ENCODE peak calls at places on chromosomes 12 and 14, in eight cellular contexts. One of them, this sample, is unnamed.

GRCh38 chr14:35193161-35193560 is 70.8 kb downstream of the PRORP start:
- DNase-seq in EL: no peak
- DNase-seq in NCI-H69: no peak
- DNase-seq in hypothalamus: no peak
- DNase-seq in NCI-H1694: no peak
- DNase-seq in AG04450: no peak
- DNase-seq in HTR-8/SVneo: no peak
- DNase-seq in fibroblast of lung: no peak
- DNase-seq in this sample: no peak

GRCh38 chr14:93997082-93997481 is at the start of gene CCDC197:
- DNase-seq in hypothalamus: no peak
- DNase-seq in HTR-8/SVneo: no peak
- DNase-seq in NCI-H1694: no peak
- DNase-seq in fibroblast of lung: peak; percentile 39
- DNase-seq in NCI-H69: no peak
- DNase-seq in EL: no peak
- DNase-seq in AG04450: no peak
- DNase-seq in this sample: no peak

GRCh38 chr12:8642775-8643174 is 19.9 kb downstream of the MFAP5 start:
- DNase-seq in fibroblast of lung: no peak
- DNase-seq in NCI-H69: no peak
- DNase-seq in AG04450: no peak
- DNase-seq in hypothalamus: no peak
- DNase-seq in HTR-8/SVneo: no peak
- DNase-seq in EL: no peak
- DNase-seq in NCI-H1694: no peak
- DNase-seq in this sample: no peak

GRCh38 chr14:100060766-100061165 is 4.5 kb upstream of the EVL start:
- DNase-seq in EL: no peak
- DNase-seq in NCI-H1694: no peak
- DNase-seq in fibroblast of lung: no peak
- DNase-seq in HTR-8/SVneo: no peak
- DNase-seq in NCI-H69: no peak
- DNase-seq in AG04450: no peak
- DNase-seq in hypothalamus: no peak
- DNase-seq in this sample: no peak

GRCh38 chr12:89350661-89351488 is 1.4 kb downstream of the DUSP6 start:
- DNase-seq in HTR-8/SVneo: no peak
- DNase-seq in hypothalamus: peak; percentile 34
- DNase-seq in AG04450: no peak
- DNase-seq in EL: peak; percentile 22
- DNase-seq in NCI-H69: peak; percentile 47
- DNase-seq in fibroblast of lung: peak; percentile 41
- DNase-seq in NCI-H1694: no peak
- DNase-seq in this sample: no peak

GRCh38 chr12:6053541-6053940 is 70.9 kb downstream of the VWF start:
- DNase-seq in EL: peak; percentile 71
- DNase-seq in hypothalamus: no peak
- DNase-seq in AG04450: no peak
- DNase-seq in NCI-H69: no peak
- DNase-seq in HTR-8/SVneo: no peak
- DNase-seq in NCI-H1694: no peak
- DNase-seq in fibroblast of lung: peak; percentile 67
- DNase-seq in this sample: no peak

GRCh38 chr12:68761901-68762630 is 16.1 kb downstream of the SLC35E3 start:
- DNase-seq in fibroblast of lung: no peak
- DNase-seq in AG04450: no peak
- DNase-seq in NCI-H69: no peak
- DNase-seq in NCI-H1694: no peak
- DNase-seq in hypothalamus: no peak
- DNase-seq in EL: no peak
- DNase-seq in HTR-8/SVneo: no peak
- DNase-seq in this sample: no peak

GRCh38 chr14:22691171-22691570 is 47.0 kb upstream of the OR6J1 start:
- DNase-seq in fibroblast of lung: peak; percentile 94
- DNase-seq in hypothalamus: no peak
- DNase-seq in EL: peak; percentile 89
- DNase-seq in NCI-H69: no peak
- DNase-seq in NCI-H1694: no peak
- DNase-seq in HTR-8/SVneo: no peak
- DNase-seq in AG04450: peak; percentile 1
- DNase-seq in this sample: peak; percentile 92

GRCh38 chr12:98894412-98895085 is 249.5 kb downstream of the APAF1 start:
- DNase-seq in EL: no peak
- DNase-seq in AG04450: no peak
- DNase-seq in NCI-H69: peak; percentile 80
- DNase-seq in HTR-8/SVneo: no peak
- DNase-seq in NCI-H1694: no peak
- DNase-seq in fibroblast of lung: no peak
- DNase-seq in hypothalamus: peak; percentile 83
- DNase-seq in this sample: no peak

GRCh38 chr12:57069522-57069921 is 9.1 kb downstream of the NEMP1 start:
- DNase-seq in EL: peak; percentile 79
- DNase-seq in hypothalamus: peak; percentile 66
- DNase-seq in HTR-8/SVneo: no peak
- DNase-seq in NCI-H1694: peak; percentile 60
- DNase-seq in fibroblast of lung: peak; percentile 75
- DNase-seq in AG04450: peak; percentile 73
- DNase-seq in NCI-H69: peak; percentile 66
- DNase-seq in this sample: no peak

GRCh38 chr14:61923348-61923747 is 161.1 kb downstream of the SNAPC1 start:
- DNase-seq in EL: peak; percentile 43
- DNase-seq in AG04450: peak; percentile 23
- DNase-seq in HTR-8/SVneo: peak; percentile 59
- DNase-seq in fibroblast of lung: peak; percentile 18
- DNase-seq in hypothalamus: no peak
- DNase-seq in NCI-H69: peak; percentile 36
- DNase-seq in NCI-H1694: peak; percentile 20
- DNase-seq in this sample: no peak

GRCh38 chr12:67663121-67663520 is 14.6 kb downstream of the DYRK2 start:
- DNase-seq in EL: peak; percentile 91
- DNase-seq in hypothalamus: no peak
- DNase-seq in fibroblast of lung: peak; percentile 98
- DNase-seq in NCI-H1694: peak; percentile 28
- DNase-seq in NCI-H69: peak; percentile 6
- DNase-seq in AG04450: peak; percentile 69
- DNase-seq in HTR-8/SVneo: no peak
- DNase-seq in this sample: peak; percentile 83

GRCh38 chr12:44078273-44078672 is 242.4 kb downstream of the TMEM117 start:
- DNase-seq in NCI-H1694: no peak
- DNase-seq in EL: no peak
- DNase-seq in HTR-8/SVneo: no peak
- DNase-seq in hypothalamus: no peak
- DNase-seq in NCI-H69: peak; percentile 89
- DNase-seq in AG04450: no peak
- DNase-seq in fibroblast of lung: no peak
- DNase-seq in this sample: no peak

GRCh38 chr14:73245401-73246325 is 8.4 kb downstream of the PAPLN start:
- DNase-seq in fibroblast of lung: peak; percentile 44
- DNase-seq in NCI-H1694: no peak
- DNase-seq in HTR-8/SVneo: peak; percentile 84
- DNase-seq in NCI-H69: peak; percentile 78
- DNase-seq in AG04450: no peak
- DNase-seq in EL: peak; percentile 68
- DNase-seq in hypothalamus: no peak
- DNase-seq in this sample: no peak

GRCh38 chr14:61607570-61608244 is 87.6 kb upstream of the HIF1A start:
- DNase-seq in EL: no peak
- DNase-seq in NCI-H1694: peak; percentile 89
- DNase-seq in AG04450: no peak
- DNase-seq in fibroblast of lung: no peak
- DNase-seq in hypothalamus: no peak
- DNase-seq in HTR-8/SVneo: no peak
- DNase-seq in NCI-H69: peak; percentile 82
- DNase-seq in this sample: no peak

GRCh38 chr14:85257287-85257686 is 272.7 kb upstream of the FLRT2 start:
- DNase-seq in HTR-8/SVneo: no peak
- DNase-seq in hypothalamus: no peak
- DNase-seq in fibroblast of lung: no peak
- DNase-seq in NCI-H1694: no peak
- DNase-seq in AG04450: no peak
- DNase-seq in NCI-H69: peak; percentile 9
- DNase-seq in EL: no peak
- DNase-seq in this sample: no peak

GRCh38 chr12:53495903-53496751 is 3.1 kb downstream of the MAP3K12 start:
- DNase-seq in EL: peak; percentile 87
- DNase-seq in HTR-8/SVneo: no peak
- DNase-seq in NCI-H69: no peak
- DNase-seq in NCI-H1694: no peak
- DNase-seq in hypothalamus: peak; percentile 17
- DNase-seq in AG04450: peak; percentile 71
- DNase-seq in fibroblast of lung: peak; percentile 46
- DNase-seq in this sample: no peak

GRCh38 chr12:71538807-71539206 is 99.2 kb downstream of the LGR5 start:
- DNase-seq in fibroblast of lung: no peak
- DNase-seq in AG04450: no peak
- DNase-seq in hypothalamus: no peak
- DNase-seq in HTR-8/SVneo: no peak
- DNase-seq in NCI-H69: no peak
- DNase-seq in EL: no peak
- DNase-seq in NCI-H1694: no peak
- DNase-seq in this sample: no peak

GRCh38 chr14:53542692-53543091 is 389.6 kb upstream of the DDHD1 start:
- DNase-seq in NCI-H1694: peak; percentile 50
- DNase-seq in AG04450: no peak
- DNase-seq in NCI-H69: peak; percentile 69
- DNase-seq in fibroblast of lung: peak; percentile 56
- DNase-seq in hypothalamus: no peak
- DNase-seq in HTR-8/SVneo: peak; percentile 59
- DNase-seq in EL: peak; percentile 72
- DNase-seq in this sample: no peak

GRCh38 chr12:49108958-49109404 is 1.7 kb downstream of the LMBR1L start:
- DNase-seq in NCI-H1694: no peak
- DNase-seq in hypothalamus: no peak
- DNase-seq in HTR-8/SVneo: no peak
- DNase-seq in NCI-H69: no peak
- DNase-seq in EL: peak; percentile 42
- DNase-seq in AG04450: no peak
- DNase-seq in fibroblast of lung: peak; percentile 12
- DNase-seq in this sample: no peak

GRCh38 chr12:111450676-111451075 is 45.0 kb downstream of the SH2B3 start:
- DNase-seq in HTR-8/SVneo: no peak
- DNase-seq in fibroblast of lung: no peak
- DNase-seq in NCI-H69: no peak
- DNase-seq in AG04450: no peak
- DNase-seq in hypothalamus: no peak
- DNase-seq in EL: no peak
- DNase-seq in NCI-H1694: no peak
- DNase-seq in this sample: no peak

GRCh38 chr12:128381537-128381936 is 114.6 kb downstream of the TMEM132C start:
- DNase-seq in hypothalamus: peak; percentile 84
- DNase-seq in NCI-H69: peak; percentile 49
- DNase-seq in NCI-H1694: no peak
- DNase-seq in EL: no peak
- DNase-seq in AG04450: no peak
- DNase-seq in HTR-8/SVneo: no peak
- DNase-seq in fibroblast of lung: no peak
- DNase-seq in this sample: no peak

GRCh38 chr14:104550849-104551728 is 28.5 kb upstream of the C14orf180 start:
- DNase-seq in NCI-H1694: peak; percentile 34
- DNase-seq in hypothalamus: no peak
- DNase-seq in fibroblast of lung: no peak
- DNase-seq in EL: no peak
- DNase-seq in HTR-8/SVneo: no peak
- DNase-seq in AG04450: no peak
- DNase-seq in NCI-H69: no peak
- DNase-seq in this sample: no peak

GRCh38 chr14:87049886-87050820 is 942.8 kb downstream of the GALC start:
- DNase-seq in EL: peak; percentile 45
- DNase-seq in fibroblast of lung: peak; percentile 18
- DNase-seq in HTR-8/SVneo: peak; percentile 12
- DNase-seq in hypothalamus: no peak
- DNase-seq in NCI-H69: peak; percentile 91
- DNase-seq in NCI-H1694: peak; percentile 77
- DNase-seq in AG04450: peak; percentile 3
- DNase-seq in this sample: peak; percentile 0

GRCh38 chr14:103316723-103317122 is 17.3 kb upstream of the EIF5 start:
- DNase-seq in fibroblast of lung: no peak
- DNase-seq in EL: no peak
- DNase-seq in AG04450: no peak
- DNase-seq in NCI-H1694: no peak
- DNase-seq in hypothalamus: no peak
- DNase-seq in HTR-8/SVneo: no peak
- DNase-seq in NCI-H69: no peak
- DNase-seq in this sample: no peak

GRCh38 chr14:62409909-62410308 is 635.3 kb downstream of the KCNH5 start:
- DNase-seq in NCI-H1694: no peak
- DNase-seq in fibroblast of lung: peak; percentile 73
- DNase-seq in HTR-8/SVneo: no peak
- DNase-seq in EL: peak; percentile 74
- DNase-seq in hypothalamus: no peak
- DNase-seq in AG04450: peak; percentile 38
- DNase-seq in NCI-H69: no peak
- DNase-seq in this sample: peak; percentile 28

GRCh38 chr12:66932126-66932525 is 253.2 kb upstream of the GRIP1 start:
- DNase-seq in hypothalamus: no peak
- DNase-seq in EL: no peak
- DNase-seq in NCI-H1694: no peak
- DNase-seq in HTR-8/SVneo: no peak
- DNase-seq in NCI-H69: no peak
- DNase-seq in fibroblast of lung: no peak
- DNase-seq in AG04450: no peak
- DNase-seq in this sample: no peak

GRCh38 chr14:97634786-97635185 is 837.6 kb downstream of the VRK1 start:
- DNase-seq in NCI-H69: peak; percentile 7
- DNase-seq in HTR-8/SVneo: no peak
- DNase-seq in fibroblast of lung: no peak
- DNase-seq in EL: no peak
- DNase-seq in AG04450: no peak
- DNase-seq in hypothalamus: peak; percentile 8
- DNase-seq in NCI-H1694: peak; percentile 46
- DNase-seq in this sample: no peak

GRCh38 chr12:96862326-96862725 is 44.7 kb upstream of the NEDD1 start:
- DNase-seq in hypothalamus: no peak
- DNase-seq in AG04450: no peak
- DNase-seq in NCI-H1694: no peak
- DNase-seq in NCI-H69: no peak
- DNase-seq in fibroblast of lung: no peak
- DNase-seq in HTR-8/SVneo: no peak
- DNase-seq in EL: peak; percentile 80
- DNase-seq in this sample: no peak

GRCh38 chr12:51847830-51848727 is at the start of gene FIGNL2:
- DNase-seq in AG04450: no peak
- DNase-seq in NCI-H1694: no peak
- DNase-seq in NCI-H69: peak; percentile 49
- DNase-seq in HTR-8/SVneo: peak; percentile 53
- DNase-seq in hypothalamus: no peak
- DNase-seq in EL: no peak
- DNase-seq in fibroblast of lung: peak; percentile 34
- DNase-seq in this sample: no peak

This sample was measured in non-pigmented ciliary epithelial cell.